ENCODE peak calls at places on chromosomes 11 and 22, in seven cellular contexts. W, Z, R, N, H, A and O are unnamed samples.

GRCh38 chr11:114353448-114353847 is 46.9 kb downstream of the C11orf71 start:
- DNase-seq in W (no peak), Z (no peak), R (no peak), N (no peak), H (no peak), A (no peak), O (no peak)

GRCh38 chr11:119790476-119790875 is 61.5 kb upstream of the NECTIN1 start:
- DNase-seq in W (no peak), Z (no peak), R (no peak), N (no peak), H (no peak), A (no peak), O (no peak)

GRCh38 chr11:131662310-131662709 is 291.9 kb downstream of the NTM start:
- DNase-seq in W (no peak), Z (no peak), R (no peak), N (no peak), H (no peak), A (no peak), O (no peak)

GRCh38 chr11:110130642-110131238 is 37.5 kb downstream of the ZC3H12C start:
- DNase-seq in W (no peak), Z (no peak), R (no peak), N (no peak), H (no peak), A (no peak), O (no peak)

GRCh38 chr11:73240190-73240781 is 22.2 kb downstream of the P2RY2 start:
- DNase-seq in W (no peak), Z (no peak), R (no peak), N (no peak), H (no peak), A (peak), O (no peak)

GRCh38 chr11:17600316-17601205 is 53.5 kb downstream of the OTOG start:
- DNase-seq in W (no peak), Z (no peak), R (no peak), N (no peak), H (no peak), A (peak), O (no peak)

GRCh38 chr11:73961321-73961720 is 10.5 kb downstream of the DNAJB13 start:
- DNase-seq in W (no peak), Z (no peak), R (no peak), N (no peak), H (no peak), A (peak), O (no peak)

GRCh38 chr11:110601941-110602340 is 110.3 kb downstream of the ARHGAP20 start:
- DNase-seq in W (no peak), Z (no peak), R (no peak), N (no peak), H (no peak), A (no peak), O (no peak)

GRCh38 chr11:74357449-74357848 is 40.8 kb downstream of the PGM2L1 start:
- DNase-seq in W (no peak), Z (no peak), R (no peak), N (no peak), H (no peak), A (no peak), O (no peak)

GRCh38 chr11:94088906-94089305 is 39.7 kb upstream of the PANX1 start:
- DNase-seq in W (no peak), Z (no peak), R (no peak), N (no peak), H (no peak), A (no peak), O (no peak)

GRCh38 chr11:19228956-19229355 is 11.8 kb downstream of the E2F8 start:
- DNase-seq in W (no peak), Z (no peak), R (no peak), N (no peak), H (no peak), A (no peak), O (no peak)

GRCh38 chr11:95991545-95991944 is 67.6 kb upstream of the MTMR2 start:
- DNase-seq in W (no peak), Z (no peak), R (no peak), N (no peak), H (no peak), A (no peak), O (no peak)

GRCh38 chr11:12541588-12542151 is 132.6 kb upstream of the TEAD1 start:
- DNase-seq in W (no peak), Z (no peak), R (no peak), N (no peak), H (no peak), A (no peak), O (no peak)
- TF ChIP-seq CTCF in W (no peak), Z (no peak), R (no peak), N (no peak), H (no peak), A (no peak), O (no peak)

GRCh38 chr11:36352919-36353318 is 56.8 kb downstream of the PRR5L start:
- DNase-seq in W (no peak), Z (no peak), R (no peak), N (no peak), H (peak), A (no peak), O (no peak)
- TF ChIP-seq CTCF in W (no peak), Z (no peak), R (no peak), N (no peak), H (no peak), A (no peak), O (no peak)

DNA sequence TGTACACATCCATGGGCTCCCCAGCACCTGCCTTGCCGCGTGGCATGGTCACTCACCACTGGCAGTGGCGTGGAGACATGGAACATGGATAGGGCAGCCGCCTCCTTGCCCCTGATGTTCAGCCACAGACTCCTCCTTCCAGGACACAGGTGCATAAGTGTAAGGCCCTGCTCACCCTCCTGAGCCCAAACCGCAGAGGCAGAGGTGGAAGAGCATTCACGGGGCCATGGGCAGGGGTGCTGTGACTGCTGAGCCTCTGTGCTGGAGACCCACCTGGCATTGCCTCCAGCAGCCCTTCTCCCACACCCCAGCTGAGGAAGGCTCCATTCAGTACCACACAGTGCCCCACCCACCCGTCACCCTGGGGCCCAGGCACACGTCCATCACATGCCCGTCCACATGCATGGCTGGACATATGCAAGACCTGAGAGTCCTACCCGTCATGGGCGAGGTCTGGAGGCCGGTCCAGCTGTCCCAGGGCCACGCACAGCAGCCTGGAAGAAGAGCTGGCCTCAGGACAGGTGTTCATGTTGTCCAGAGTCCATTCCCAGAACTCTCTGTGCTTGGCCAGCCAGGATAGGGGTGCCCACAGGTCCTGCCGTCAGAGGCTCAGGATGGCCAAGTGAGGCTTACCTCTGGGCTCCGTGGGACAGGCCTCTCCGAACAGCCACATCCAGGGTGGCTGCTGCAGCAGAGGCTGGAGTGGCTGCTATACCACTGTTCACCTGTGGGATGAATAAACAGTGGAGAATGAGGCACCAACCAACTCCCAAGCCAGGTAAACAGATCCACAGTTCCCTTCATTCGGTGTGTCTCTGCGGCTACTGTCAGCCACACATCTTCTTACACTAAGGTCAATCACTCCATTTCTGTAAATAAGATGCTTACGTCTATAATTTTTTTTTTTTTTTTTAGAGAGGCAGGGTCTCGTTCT is 1.7 kb upstream of the TUBGCP6 start:
- DNase-seq in W (peak), Z (no peak), R (no peak), N (no peak), H (no peak), A (no peak), O (peak)
- TF ChIP-seq CTCF in W (peak), Z (no peak), R (no peak), N (no peak), H (no peak), A (no peak), O (no peak)

GRCh38 chr22:38879961-38880360 is 7.9 kb upstream of the CBX6 start:
- DNase-seq in W (no peak), Z (no peak), R (no peak), N (no peak), H (no peak), A (no peak), O (no peak)

GRCh38 chr22:38881997-38882396 is 10.0 kb upstream of the CBX6 start:
- DNase-seq in W (no peak), Z (no peak), R (no peak), N (no peak), H (no peak), A (no peak), O (no peak)

GRCh38 chr22:38882480-38882879 is 10.5 kb upstream of the CBX6 start:
- DNase-seq in W (no peak), Z (no peak), R (no peak), N (no peak), H (no peak), A (peak), O (no peak)

GRCh38 chr22:38882972-38883622 is 11.1 kb upstream of the CBX6 start:
- DNase-seq in W (no peak), Z (no peak), R (no peak), N (no peak), H (no peak), A (no peak), O (no peak)

DNA sequence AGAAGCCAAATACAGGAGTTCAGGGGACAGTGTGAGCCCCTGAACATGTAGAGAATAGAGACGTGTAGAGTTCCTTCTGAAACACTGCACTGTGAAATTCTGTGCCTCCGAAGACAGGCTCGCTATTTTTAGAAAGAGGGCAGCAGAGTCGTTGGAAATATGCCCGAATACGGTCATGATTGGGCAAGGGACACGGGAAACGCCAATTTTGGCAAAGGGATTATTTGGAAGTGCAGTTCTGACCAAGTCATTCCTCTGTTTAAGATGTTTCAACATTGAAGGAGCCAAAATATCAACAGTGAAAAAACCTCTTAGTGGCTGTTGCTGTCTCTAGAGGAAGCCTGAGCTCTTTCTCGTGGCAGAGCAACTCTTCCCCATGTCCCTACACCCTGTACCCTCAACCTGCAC is 9.5 kb upstream of the CBX6 start:
- DNase-seq in W (no peak), Z (no peak), R (no peak), N (no peak), H (no peak), A (peak), O (no peak)
- TF ChIP-seq CTCF in W (no peak), Z (no peak), R (no peak), N (no peak), H (no peak), A (no peak), O (no peak)

DNA sequence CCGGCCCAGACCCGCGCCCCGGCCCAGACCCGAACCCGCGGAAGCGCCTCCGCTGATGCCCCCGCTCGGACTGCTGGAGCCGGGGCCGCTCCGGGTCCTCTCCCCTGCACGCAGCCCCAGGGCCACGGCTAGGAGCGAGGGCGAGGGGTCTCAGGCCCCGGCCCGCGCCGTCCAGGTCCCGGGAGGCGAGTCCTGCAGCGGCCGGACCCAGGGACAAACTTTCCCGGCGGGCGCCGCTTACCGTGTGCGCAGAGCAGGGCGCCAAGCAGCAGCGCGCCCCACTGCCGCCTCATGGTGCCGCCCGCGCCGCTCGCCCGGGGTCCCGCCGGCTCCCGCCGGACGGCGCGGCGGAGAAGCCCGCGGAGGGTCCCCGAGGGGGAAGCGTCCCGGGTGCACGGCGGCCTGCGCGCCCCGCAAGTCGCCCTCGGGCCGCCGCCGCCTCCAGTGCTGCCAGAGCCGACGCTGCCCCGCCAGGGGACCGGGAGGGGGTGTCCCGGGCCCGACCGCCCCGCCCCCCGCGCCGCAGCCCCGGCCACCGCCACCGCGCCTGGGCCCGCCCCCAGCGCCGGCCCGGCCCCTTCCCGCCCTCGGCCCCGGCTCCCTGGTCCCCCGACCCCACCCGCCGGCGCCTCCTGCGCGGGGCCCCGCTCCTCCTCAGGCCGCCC is at the start of gene LRP4:
- DNase-seq in W (peak), Z (no peak), R (peak), N (peak), H (peak), A (peak), O (peak)
- TF ChIP-seq CTCF in W (peak), Z (no peak), R (no peak), N (no peak), H (no peak), A (no peak), O (no peak)

DNA sequence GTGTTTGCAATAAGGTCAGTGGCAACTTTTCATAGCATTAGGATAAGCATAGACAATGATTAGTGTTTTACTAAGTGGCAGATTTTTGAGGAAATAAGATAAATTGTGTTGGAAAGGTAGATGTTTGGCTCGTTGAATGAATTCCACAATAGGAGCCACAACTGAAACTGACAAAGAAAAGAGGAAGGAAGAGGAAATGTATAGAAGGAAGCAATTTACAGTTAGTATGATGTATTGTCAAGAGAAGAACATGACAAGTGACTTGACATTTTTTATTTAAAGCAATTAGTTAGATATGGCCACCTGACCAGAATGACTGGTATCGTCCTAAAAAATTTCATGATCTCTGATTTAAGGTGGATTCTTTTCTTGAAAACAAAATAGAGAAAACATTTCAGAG is 3.1 kb upstream of the RAG2 start:
- DNase-seq in W (no peak), Z (no peak), R (no peak), N (no peak), H (no peak), A (no peak), O (no peak)
- TF ChIP-seq CTCF in W (no peak), Z (no peak), R (no peak), N (no peak), H (no peak), A (no peak), O (no peak)